ENCODE peak calls at places on chromosomes 1 and 21, in six cellular contexts. Q is prostate gland, K is HCT116, E is esophagus muscularis mucosa, I is spleen, J is sigmoid colon. Z is an unnamed sample. For H3K4me1, the result is how much of the 10 kb centered on the place peaks cover.

GRCh38 chr21:38751379-38752050 is 54.2 kb upstream of the ETS2 start:
- DNase-seq in Q (no peak), I (peak), J (no peak), E (no peak), K (no peak), Z (no peak)

GRCh38 chr1:237677979-237678378 is 212.7 kb downstream of the ZP4 start:
- DNase-seq in Q (no peak), E (no peak), J (no peak), I (no peak), K (no peak), Z (no peak)

GRCh38 chr21:35051287-35051818 is 2.3 kb upstream of the RUNX1 start:
- DNase-seq in E (peak), J (peak), Q (peak), K (peak), I (peak), Z (peak)

GRCh38 chr21:38486221-38486620 is 12.1 kb downstream of the ERG start:
- DNase-seq in I (no peak), Q (no peak), J (no peak), E (no peak), K (no peak), Z (no peak)

GRCh38 chr1:27816921-27817630 is 13.5 kb upstream of the PPP1R8 start:
- DNase-seq in E (no peak), Q (no peak), K (no peak), J (no peak), I (no peak), Z (peak)

GRCh38 chr1:212688338-212689047 is 11.1 kb downstream of the BATF3 start:
- DNase-seq in J (no peak), Q (no peak), E (no peak), K (no peak), I (no peak), Z (no peak)

GRCh38 chr1:182616130-182617074 is 12.2 kb upstream of the RGS16 start:
- DNase-seq in E (no peak), I (peak), K (no peak), J (peak), Q (peak), Z (peak)

GRCh38 chr1:163796394-163796821 is 474.7 kb downstream of the NUF2 start:
- DNase-seq in K (no peak), E (no peak), J (no peak), I (no peak), Q (peak), Z (no peak)

GRCh38 chr1:22339237-22339636 is 112.4 kb upstream of the ZBTB40 start:
- DNase-seq in J (no peak), K (no peak), E (no peak), I (no peak), Q (no peak), Z (no peak)

GRCh38 chr1:223076382-223076781 is 66.7 kb downstream of the TLR5 start:
- DNase-seq in J (no peak), K (no peak), E (no peak), Q (no peak), I (no peak), Z (no peak)

GRCh38 chr1:231420959-231421615 is 1.0 kb downstream of the EGLN1 start:
- DNase-seq in Q (peak), K (no peak), I (peak), J (peak), E (no peak), Z (peak)

GRCh38 chr1:26578167-26578566 is 48.6 kb downstream of the RPS6KA1 start:
- DNase-seq in K (no peak), E (no peak), J (peak), I (peak), Q (no peak), Z (no peak)

GRCh38 chr1:36150296-36151132 is 1.2 kb upstream of the TRAPPC3 start:
- DNase-seq in J (peak), Q (peak), K (peak), I (peak), E (peak), Z (peak)

GRCh38 chr21:36926989-36927695 is 39.3 kb downstream of the HLCS start:
- DNase-seq in Q (peak), I (no peak), E (no peak), J (no peak), K (no peak), Z (no peak)

GRCh38 chr1:211009944-211010343 is 124.0 kb downstream of the KCNH1 start:
- DNase-seq in J (no peak), Q (no peak), I (no peak), E (no peak), K (no peak), Z (no peak)

GRCh38 chr1:113868387-113869083 is 3.0 kb downstream of the PTPN22 start:
- DNase-seq in J (no peak), E (no peak), I (no peak), Q (no peak), K (no peak), Z (no peak)

GRCh38 chr1:76075877-76076276 is 1.3 kb downstream of the ST6GALNAC3 start:
- DNase-seq in K (no peak), Q (no peak), I (no peak), J (no peak), E (no peak), Z (no peak)

GRCh38 chr1:76070538-76070937 is 4.0 kb upstream of the ST6GALNAC3 start:
- DNase-seq in K (no peak), J (no peak), I (no peak), E (no peak), Q (no peak), Z (no peak)

GRCh38 chr1:76075188-76075489 is 593 bp downstream of the ST6GALNAC3 start:
- DNase-seq in E (no peak), Q (no peak), K (no peak), J (no peak), I (peak), Z (no peak)

GRCh38 chr1:76074321-76075187 is at the start of gene ST6GALNAC3:
- DNase-seq in Q (peak), E (peak), K (no peak), I (peak), J (peak), Z (peak)

DNA sequence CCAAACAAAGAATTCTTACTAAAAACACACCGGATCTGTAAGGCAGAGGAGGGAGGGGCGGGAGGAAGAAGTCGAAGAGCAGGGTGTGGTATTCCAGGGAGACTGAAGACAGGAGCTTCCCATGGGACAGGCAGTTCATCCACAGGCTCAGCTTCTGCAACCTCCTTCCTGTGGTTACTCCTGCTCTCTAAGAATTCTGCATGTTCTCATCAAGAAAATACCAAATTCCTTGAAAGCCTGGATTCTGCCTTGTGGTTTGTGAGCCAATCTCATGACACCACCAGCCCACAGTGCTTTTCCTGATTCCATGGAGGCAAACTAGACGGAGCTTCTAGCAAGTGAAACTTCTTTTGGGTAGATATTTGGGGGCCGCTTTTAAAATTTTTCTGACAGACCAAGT is 1.1 kb upstream of the ST6GALNAC3 start:
- DNase-seq in E (no peak), Q (no peak), I (no peak), K (no peak), J (no peak), Z (no peak)
- TF ChIP-seq POLR2AphosphoS5 in E (no peak), Q (no peak), I (no peak), K (no peak), J (no peak), Z (no peak)

DNA sequence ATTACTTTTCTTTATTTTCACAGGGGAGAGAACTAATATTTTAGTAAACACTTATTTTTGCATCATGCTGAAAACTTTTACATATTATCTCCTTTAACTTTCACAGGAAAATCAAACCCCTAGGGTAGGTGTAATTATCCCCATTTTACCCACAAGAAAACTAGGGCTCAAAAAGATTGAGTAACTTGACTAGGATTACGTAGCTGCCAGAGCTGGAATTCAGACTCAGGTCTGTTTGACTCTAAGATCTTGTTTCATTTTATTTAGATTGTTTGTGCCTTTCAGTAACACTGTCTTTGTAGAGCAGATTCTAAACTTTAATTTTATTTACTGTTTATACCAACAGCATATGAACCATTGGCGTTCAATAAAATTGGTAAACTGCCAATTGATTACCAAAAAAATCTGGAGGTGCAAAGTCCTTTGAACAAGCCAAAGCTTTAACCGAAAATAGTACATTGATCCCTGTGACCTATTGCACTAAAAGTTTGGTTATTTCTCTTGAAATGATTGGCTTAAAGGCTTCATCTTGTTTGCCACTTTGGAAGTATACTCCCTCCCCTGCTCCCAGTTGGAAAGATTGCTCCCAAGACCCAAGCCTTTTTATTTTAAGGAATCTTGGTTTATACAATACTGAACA is 71.0 kb upstream of the WDR26 start:
- DNase-seq in J (no peak), E (no peak), Q (no peak), K (no peak), I (no peak), Z (no peak)
- H3K4me1 ChIP-seq in J (under half), E (under half), Q (under half), K (under half), I (under half), Z (under half)

GRCh38 chr21:42568377-42568776 is 54.7 kb downstream of the SLC37A1 start:
- DNase-seq in J (peak), K (no peak), I (peak), Q (no peak), E (no peak), Z (peak)
- TF ChIP-seq POLR2AphosphoS5 in J (no peak), K (no peak), I (no peak), Q (no peak), E (no peak), Z (no peak)

GRCh38 chr1:207887542-207887941 is 23.4 kb downstream of the CD34 start:
- DNase-seq in J (no peak), Q (no peak), E (no peak), K (no peak), I (no peak), Z (no peak)
- H3K4me1 ChIP-seq in J (half or more), Q (under half), E (half or more), K (under half), I (under half), Z (under half)

DNA sequence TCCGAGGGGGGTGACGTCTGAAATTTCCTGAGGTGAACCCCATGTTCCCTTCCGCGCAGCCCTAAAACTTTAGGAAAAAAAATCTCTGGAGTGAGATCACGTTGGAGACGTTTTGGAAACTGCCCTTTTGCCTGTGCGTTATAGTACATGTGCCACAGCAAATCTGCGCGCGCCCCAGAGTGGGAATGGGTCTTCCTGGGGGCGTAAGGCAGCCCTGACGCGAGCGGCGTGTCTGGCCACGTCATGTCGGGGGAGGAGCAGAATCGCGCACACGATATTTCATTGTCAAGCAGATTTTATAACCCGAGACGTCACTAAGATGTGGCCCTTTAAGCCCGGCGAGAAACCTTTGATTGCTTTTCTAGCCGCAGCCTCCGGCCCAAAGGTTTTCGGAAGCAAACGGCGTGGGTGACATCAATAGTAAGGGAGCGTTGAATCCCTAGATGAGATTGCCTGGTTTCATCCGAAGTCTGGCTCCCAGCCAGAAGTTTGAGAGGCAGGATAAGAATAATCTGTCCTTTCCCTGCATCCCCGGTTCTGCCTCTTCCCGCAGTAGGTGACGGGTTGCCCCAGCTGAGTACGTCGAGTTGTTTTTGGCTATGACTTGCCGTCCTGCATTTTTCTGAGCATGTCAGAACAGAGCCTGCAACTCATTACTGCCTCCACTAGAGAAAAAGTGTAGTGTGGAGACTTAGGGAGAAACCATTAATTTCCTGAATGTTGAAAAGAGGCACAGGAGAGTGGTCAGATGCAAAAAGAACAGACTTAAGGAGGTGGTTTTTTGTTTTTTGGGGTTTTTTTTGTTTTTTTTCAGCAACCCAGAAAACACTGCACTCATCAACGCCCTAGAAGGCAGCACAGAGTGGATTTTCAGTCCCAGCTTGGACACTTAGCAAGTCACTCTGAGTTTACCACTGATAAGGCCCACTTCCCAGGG is 800 bp upstream of the PMVK start:
- DNase-seq in E (peak), K (peak), Q (peak), J (peak), I (peak), Z (peak)
- TF ChIP-seq POLR2AphosphoS5 in E (peak), K (peak), Q (peak), J (peak), I (no peak), Z (peak)

GRCh38 chr1:221740941-221741363 is 937 bp downstream of the DUSP10 start:
- DNase-seq in Q (peak), J (peak), K (no peak), I (peak), E (peak), Z (peak)

GRCh38 chr1:221740260-221740830 is 1.5 kb downstream of the DUSP10 start:
- DNase-seq in I (no peak), K (no peak), J (no peak), E (peak), Q (no peak), Z (no peak)

GRCh38 chr1:221739677-221740025 is 2.2 kb downstream of the DUSP10 start:
- DNase-seq in J (no peak), Q (no peak), I (no peak), K (no peak), E (peak), Z (no peak)

GRCh38 chr1:221741364-221741970 is 422 bp downstream of the DUSP10 start:
- DNase-seq in I (peak), J (peak), Q (no peak), K (no peak), E (no peak), Z (peak)

GRCh38 chr1:221739018-221739676 is 2.7 kb downstream of the DUSP10 start:
- DNase-seq in K (no peak), J (no peak), I (peak), E (no peak), Q (no peak), Z (no peak)
- H3K4me1 ChIP-seq in K (under half), J (half or more), I (under half), E (half or more), Q (under half), Z (half or more)

GRCh38 chr1:164958995-164959788 is 397.3 kb downstream of the LMX1A start:
- DNase-seq in Q (no peak), E (no peak), I (no peak), K (no peak), J (no peak), Z (no peak)
- TF ChIP-seq POLR2AphosphoS5 in Q (no peak), E (no peak), I (no peak), K (no peak), J (no peak), Z (no peak)

DNA sequence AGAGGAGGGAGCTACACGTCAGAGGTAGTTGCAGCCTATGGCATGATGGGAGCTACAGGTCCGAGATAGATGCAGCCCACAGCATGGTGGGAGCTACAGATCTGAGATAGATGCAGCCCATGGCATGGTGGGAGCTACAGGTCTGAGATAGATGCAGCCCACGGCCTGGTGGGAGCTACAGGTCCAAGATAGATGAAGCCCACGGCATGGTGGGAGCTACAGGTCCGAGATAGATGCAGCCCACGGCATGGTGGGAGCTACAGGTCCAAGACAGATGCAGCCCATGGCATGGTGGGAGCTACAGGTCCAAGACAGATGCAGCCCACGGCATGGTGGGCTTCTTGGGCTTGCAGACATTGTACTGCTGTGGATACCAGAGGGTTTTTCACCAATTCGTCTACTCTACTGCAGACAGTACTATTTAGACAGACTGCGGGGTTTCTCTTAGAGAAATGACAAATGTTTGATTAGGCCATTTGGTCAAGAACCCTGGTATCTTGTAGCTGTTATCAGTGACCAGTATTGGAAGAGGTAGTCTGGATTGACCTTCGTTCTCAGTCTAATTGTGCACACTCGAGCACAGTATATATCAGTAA is 127.4 kb downstream of the DHRS3 start:
- DNase-seq in I (no peak), Q (no peak), K (no peak), J (no peak), E (no peak), Z (no peak)
- H3K4me1 ChIP-seq in I (under half), Q (under half), K (under half), J (under half), E (half or more), Z (under half)